ENCODE peak calls at places on chromosomes 3 and 15, in nine cellular contexts. K is NCI-H2029 treated with DMSO at 0.1 percent for 48 hours, W is kidney tubule cell, M is GM04503, X is omental fat pad, S is lower lobe of right lung, O is hippocampal formation, F is HepG2, B is NCI-H1694 treated with DMSO at 0.1 percent for 48 hours. U is an unnamed sample.
A peak's percentile ranks its signal among the peaks of the same experiment; 100 is the strongest.

GRCh38 chr15:61715082-61715481 is 345.2 kb downstream of the VPS13C start:
- DNase-seq in M (no peak), F (no peak), X (no peak), S (no peak), O (no peak), B (no peak), W (peak; percentile 51), K (no peak), U (no peak)

GRCh38 chr15:33104276-33104675 is 90.2 kb downstream of the FMN1 start:
- DNase-seq in X (no peak), S (no peak), F (no peak), M (peak; percentile 45), W (peak; percentile 53), B (no peak), K (no peak), O (no peak), U (peak; percentile 74)

GRCh38 chr15:67955256-67955655 is 98.9 kb upstream of the PIAS1 start:
- DNase-seq in W (no peak), O (no peak), F (no peak), S (no peak), B (no peak), X (no peak), M (no peak), K (no peak), U (no peak)

GRCh38 chr3:131361464-131362421 is 19.8 kb upstream of the NUDT16 start:
- DNase-seq in W (peak; percentile 99), B (no peak), S (peak; percentile 99), O (no peak), F (no peak), M (no peak), K (peak; percentile 1), X (peak; percentile 30), U (no peak)

GRCh38 chr3:123586131-123586530 is 1.3 kb upstream of the HACD2 start:
- DNase-seq in M (no peak), W (peak; percentile 80), B (peak; percentile 77), F (peak; percentile 72), O (no peak), K (peak; percentile 49), S (no peak), X (no peak), U (no peak)

GRCh38 chr3:186815490-186815889 is 9.2 kb upstream of the RFC4 start:
- DNase-seq in S (no peak), M (no peak), O (no peak), W (peak; percentile 81), X (no peak), K (no peak), F (no peak), B (no peak), U (no peak)

GRCh38 chr3:177337548-177338331 is 140.5 kb upstream of the TBL1XR1 start:
- DNase-seq in K (no peak), F (no peak), M (peak; percentile 60), O (no peak), X (no peak), W (peak; percentile 79), S (no peak), B (no peak), U (no peak)

GRCh38 chr3:42085641-42086376 is 5.3 kb upstream of the TRAK1 start:
- DNase-seq in K (no peak), F (no peak), O (no peak), X (no peak), M (no peak), S (no peak), W (no peak), B (no peak), U (no peak)

GRCh38 chr3:46359748-46360509 is 6.0 kb downstream of the CCR2 start:
- DNase-seq in W (peak; percentile 81), S (no peak), K (peak; percentile 88), F (no peak), O (no peak), B (peak; percentile 43), X (no peak), M (no peak), U (no peak)

GRCh38 chr3:172259191-172259590 is 189.1 kb downstream of the GHSR start:
- DNase-seq in M (no peak), F (no peak), K (no peak), X (no peak), S (no peak), W (no peak), O (no peak), B (no peak), U (no peak)

GRCh38 chr3:11651900-11652299 is 8.2 kb upstream of the VGLL4 start:
- DNase-seq in M (no peak), X (no peak), F (peak; percentile 29), W (peak; percentile 40), O (peak; percentile 52), S (no peak), K (no peak), B (peak; percentile 25), U (no peak)

GRCh38 chr3:4990061-4990460 is 10.8 kb downstream of the BHLHE40 start:
- DNase-seq in W (peak; percentile 36), O (no peak), K (no peak), S (no peak), X (no peak), M (no peak), B (no peak), F (no peak), U (no peak)

GRCh38 chr15:64985382-64986033 is 4.2 kb downstream of the SPG21 start:
- DNase-seq in W (peak; percentile 55), B (no peak), S (no peak), K (no peak), M (no peak), O (no peak), F (peak; percentile 64), X (no peak), U (no peak)

GRCh38 chr3:184409331-184409926 is 29.6 kb downstream of the CHRD start:
- DNase-seq in W (no peak), F (no peak), B (no peak), M (no peak), X (no peak), K (no peak), O (no peak), S (no peak), U (no peak)

GRCh38 chr3:58666683-58667082 is at the start of gene FAM3D:
- DNase-seq in M (no peak), F (no peak), B (no peak), X (no peak), K (no peak), W (peak; percentile 74), O (no peak), S (no peak), U (no peak)

GRCh38 chr3:133997871-133998635 is 31.7 kb downstream of the SLCO2A1 start:
- DNase-seq in B (no peak), M (no peak), K (no peak), W (no peak), X (no peak), O (no peak), F (no peak), S (no peak), U (no peak)

GRCh38 chr3:37040231-37040630 is 46.9 kb downstream of the MLH1 start:
- DNase-seq in S (no peak), B (no peak), F (no peak), M (no peak), W (no peak), O (no peak), X (no peak), K (no peak), U (no peak)

GRCh38 chr3:150216041-150216811 is 191.9 kb upstream of the TSC22D2 start:
- DNase-seq in S (no peak), M (no peak), W (peak; percentile 4), B (peak; percentile 92), K (no peak), X (no peak), O (no peak), F (no peak), U (no peak)

GRCh38 chr3:177565981-177566380 is 368.7 kb upstream of the TBL1XR1 start:
- DNase-seq in S (no peak), M (no peak), X (no peak), F (no peak), O (no peak), K (no peak), B (no peak), W (peak; percentile 36), U (no peak)

GRCh38 chr3:123285066-123285465 is 83.3 kb downstream of the SEC22A start:
- DNase-seq in W (no peak), K (no peak), S (no peak), B (no peak), X (no peak), O (no peak), M (no peak), F (no peak), U (no peak)

GRCh38 chr15:56805466-56806146 is 72.3 kb upstream of the ZNF280D start:
- DNase-seq in W (peak; percentile 70), B (no peak), M (no peak), K (no peak), F (no peak), O (peak; percentile 36), X (no peak), S (no peak), U (peak; percentile 30)

GRCh38 chr15:70091649-70092461 is 5.9 kb downstream of the TLE3 start:
- DNase-seq in M (no peak), O (no peak), F (peak; percentile 60), W (peak; percentile 68), X (no peak), S (no peak), B (no peak), K (peak; percentile 29), U (no peak)

GRCh38 chr3:53189276-53189675 is 28.3 kb downstream of the PRKCD start:
- DNase-seq in O (no peak), K (no peak), M (no peak), S (no peak), W (no peak), B (no peak), F (no peak), X (no peak), U (no peak)

GRCh38 chr3:17233398-17233800 is 348.6 kb downstream of the PLCL2 start:
- DNase-seq in B (peak; percentile 71), S (no peak), M (no peak), K (peak; percentile 85), O (peak; percentile 76), F (peak; percentile 66), X (no peak), W (peak; percentile 87), U (no peak)

GRCh38 chr3:136817448-136817847 is 1.5 kb upstream of the SLC35G2 start:
- DNase-seq in O (no peak), X (no peak), B (no peak), M (no peak), F (no peak), K (no peak), W (no peak), S (no peak), U (no peak)

GRCh38 chr3:123344175-123344908 is 104.5 kb downstream of the ADCY5 start:
- DNase-seq in F (no peak), W (peak; percentile 40), B (no peak), S (no peak), O (no peak), K (no peak), M (peak; percentile 28), X (no peak), U (no peak)

GRCh38 chr3:72158639-72159005 is 373.7 kb upstream of the PROK2 start:
- DNase-seq in M (no peak), S (no peak), X (no peak), W (no peak), F (no peak), O (no peak), B (peak; percentile 35), K (no peak), U (no peak)

GRCh38 chr3:29286841-29287240 is 6.0 kb downstream of the RBMS3 start:
- DNase-seq in S (no peak), M (no peak), X (no peak), W (no peak), O (no peak), B (no peak), F (no peak), K (no peak), U (no peak)

GRCh38 chr3:15769256-15769915 is 28.4 kb downstream of the ANKRD28 start:
- DNase-seq in M (no peak), X (no peak), S (no peak), K (no peak), F (no peak), W (peak; percentile 26), B (no peak), O (no peak), U (no peak)

GRCh38 chr3:169172535-169172934 is 491.0 kb downstream of the MECOM start:
- DNase-seq in W (no peak), F (no peak), B (no peak), O (no peak), K (no peak), S (no peak), M (no peak), X (no peak), U (no peak)

GRCh38 chr3:128748527-128748926 is 22.5 kb downstream of the RAB7A start:
- DNase-seq in M (no peak), B (no peak), S (no peak), W (no peak), K (no peak), O (no peak), F (no peak), X (no peak), U (no peak)

U was measured in BJ.